ENCODE peak calls at places on chromosomes 13 and 19, in four cellular contexts. U, D, S and F are unnamed samples.

GRCh38 chr13:73110814-73111213 is 52.0 kb downstream of the KLF5 start:
- DNase-seq in U (no peak), D (no peak), S (no peak), F (no peak)

GRCh38 chr13:23696610-23697009 is 126.4 kb downstream of the TNFRSF19 start:
- DNase-seq in U (no peak), D (no peak), S (no peak), F (no peak)

GRCh38 chr19:6556480-6556879 is 25.7 kb downstream of the TNFSF9 start:
- DNase-seq in U (no peak), D (no peak), S (no peak), F (no peak)

GRCh38 chr19:42229855-42230331 is 9.8 kb downstream of the ZNF526 start:
- DNase-seq in U (no peak), D (peak), S (peak), F (no peak)

GRCh38 chr13:76292031-76292430 is 594.2 kb downstream of the KCTD12 start:
- DNase-seq in U (no peak), D (no peak), S (no peak), F (no peak)

GRCh38 chr19:44677019-44677809 is 5.9 kb downstream of the CEACAM19 start:
- DNase-seq in U (no peak), D (peak), S (no peak), F (no peak)

GRCh38 chr13:114054269-114054668 is 78.2 kb downstream of the RASA3 start:
- DNase-seq in U (no peak), D (no peak), S (peak), F (no peak)

GRCh38 chr13:40336228-40337221 is 329.9 kb downstream of the FOXO1 start:
- DNase-seq in U (no peak), D (no peak), S (no peak), F (no peak)

GRCh38 chr19:4172861-4173473 is 9.4 kb downstream of the SIRT6 start:
- DNase-seq in U (peak), D (no peak), S (peak), F (peak)

GRCh38 chr13:110993788-110994187 is 78.9 kb upstream of the ANKRD10 start:
- DNase-seq in U (no peak), D (no peak), S (no peak), F (no peak)

GRCh38 chr13:28067526-28067925 is 32.9 kb downstream of the FLT3 start:
- DNase-seq in U (no peak), D (no peak), S (no peak), F (no peak)
- TF ChIP-seq CTCF in U (no peak), D (no peak), S (no peak), F (no peak)

GRCh38 chr13:29021311-29021710 is 201.2 kb downstream of the MTUS2 start:
- DNase-seq in U (no peak), D (no peak), S (no peak), F (no peak)

GRCh38 chr13:29022968-29023367 is 202.8 kb downstream of the MTUS2 start:
- DNase-seq in U (no peak), D (no peak), S (no peak), F (no peak)

GRCh38 chr13:29021717-29022116 is 201.6 kb downstream of the MTUS2 start:
- DNase-seq in U (no peak), D (no peak), S (no peak), F (no peak)
- TF ChIP-seq CTCF in U (no peak), D (no peak), S (no peak), F (no peak)

DNA sequence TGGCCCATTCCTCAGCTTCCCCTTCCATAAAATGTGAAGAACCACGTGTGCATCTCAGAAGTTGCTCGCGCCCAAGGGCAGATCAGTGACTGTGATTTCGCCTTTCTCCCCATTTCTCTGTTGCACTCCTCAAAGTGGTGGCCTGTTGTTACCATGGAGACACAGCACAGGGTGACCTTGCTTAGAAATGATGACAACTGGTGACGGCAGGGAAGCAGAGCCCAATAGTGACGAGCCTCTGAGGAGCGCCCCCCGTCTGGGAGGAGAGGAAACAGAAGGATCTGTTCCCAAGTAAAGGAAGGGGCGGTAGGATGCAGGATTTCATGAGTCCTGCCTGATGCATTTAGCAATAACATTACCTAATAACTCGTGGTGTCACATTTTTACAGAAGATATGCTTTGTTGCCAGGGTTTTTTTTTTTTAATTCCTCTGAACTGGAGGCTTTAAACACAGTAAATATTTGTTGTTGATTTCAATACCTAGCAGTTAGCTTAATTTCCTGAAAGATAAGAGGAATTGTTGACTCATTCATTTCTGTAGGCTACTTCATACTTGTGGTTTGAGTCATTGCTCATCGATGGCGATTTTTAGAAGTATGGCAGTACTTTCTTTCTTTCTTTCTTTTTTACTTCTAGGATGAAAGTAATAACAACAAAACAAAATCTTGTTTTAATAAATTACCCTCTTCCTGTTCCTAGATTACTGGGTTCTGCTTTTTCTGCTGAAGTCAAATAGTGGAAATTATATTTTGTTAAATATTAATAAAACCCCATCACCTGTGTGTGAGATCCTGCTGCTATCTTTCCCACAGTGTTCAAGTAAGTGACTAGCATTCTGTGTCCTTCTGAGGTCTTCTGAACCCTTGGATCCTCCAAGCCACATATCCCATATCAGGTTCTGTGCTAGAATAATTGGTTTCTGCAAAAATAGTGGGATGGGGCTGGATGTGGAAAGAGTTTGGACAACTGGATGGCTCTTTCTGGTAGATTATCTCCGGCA is 36.0 kb downstream of the MBNL2 start:
- DNase-seq in U (peak), D (peak), S (no peak), F (no peak)
- TF ChIP-seq CTCF in U (no peak), D (peak), S (no peak), F (no peak)

DNA sequence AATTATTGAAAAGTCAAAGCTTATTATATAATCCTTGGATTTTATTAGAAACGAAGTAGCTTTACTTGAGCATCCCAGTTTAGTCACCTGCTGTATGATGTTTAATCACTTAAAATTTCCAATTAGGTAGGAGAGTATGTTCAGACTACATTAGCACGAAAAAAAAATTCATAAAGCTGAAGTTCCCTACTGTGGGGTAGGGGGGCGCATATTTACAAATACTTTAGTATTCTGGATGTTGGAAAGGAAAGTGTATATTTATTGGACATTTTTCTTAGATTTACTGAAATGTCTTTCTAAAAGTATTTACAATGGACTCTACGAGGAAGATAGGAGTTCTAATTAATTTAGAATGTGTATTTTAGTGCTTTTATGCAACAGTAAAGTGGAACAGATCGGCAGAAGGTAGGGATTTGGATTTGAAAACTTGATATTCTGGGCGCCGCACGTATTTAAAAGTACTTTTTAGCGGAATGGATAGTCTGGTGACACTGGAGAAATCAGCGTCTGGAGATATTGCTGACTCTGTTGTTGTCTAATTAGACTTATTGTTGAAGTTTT is 1.9 kb downstream of the CDK8 start:
- DNase-seq in U (no peak), D (no peak), S (no peak), F (no peak)
- TF ChIP-seq CTCF in U (no peak), D (peak), S (peak), F (peak)

DNA sequence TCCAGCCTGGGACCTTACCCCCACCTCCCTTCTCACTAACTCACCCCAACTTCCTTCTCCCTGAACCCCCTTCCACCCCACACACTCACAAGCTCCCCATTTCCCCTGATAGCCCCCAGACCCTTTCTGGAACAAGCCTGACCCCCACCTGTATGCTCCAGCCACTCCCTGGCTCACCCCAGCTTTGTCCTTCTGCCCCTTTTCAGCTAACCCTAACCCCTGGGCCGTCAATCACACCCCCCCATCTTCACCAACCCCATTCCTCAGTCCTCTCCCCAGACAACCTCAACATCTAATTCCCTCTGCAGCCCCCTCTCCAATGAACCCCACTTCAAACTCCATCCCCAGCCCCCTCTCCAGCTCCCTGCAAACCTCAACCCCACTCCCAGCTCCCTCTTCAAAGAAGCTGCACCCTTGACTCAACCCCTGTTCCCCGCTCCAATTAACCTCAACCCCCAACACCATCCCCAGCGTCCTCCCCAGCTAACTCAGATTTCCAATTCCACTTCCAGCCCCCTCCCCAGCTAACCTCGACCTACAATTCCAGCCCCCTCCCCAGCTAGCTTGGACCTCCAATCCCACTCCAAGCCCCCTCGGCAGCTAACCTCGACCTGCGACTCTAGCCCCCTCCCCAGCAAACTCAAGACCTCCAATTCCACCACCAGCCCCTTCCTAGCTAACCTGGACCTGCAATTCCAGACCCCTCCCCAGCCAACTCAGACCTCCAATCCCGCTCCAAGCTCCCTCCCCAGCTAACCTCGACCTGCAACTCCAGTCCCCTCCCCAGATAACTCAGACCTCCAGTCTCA is 929 bp downstream of the GNG7 start:
- DNase-seq in U (no peak), D (no peak), S (no peak), F (no peak)
- TF ChIP-seq CTCF in U (no peak), D (no peak), S (no peak), F (no peak)